ENCODE peak calls at places on chromosomes 7 and 10, in four cellular contexts. V, B, T and E are unnamed samples.

GRCh38 chr7:134684165-134684564 is 37.5 kb downstream of the BPGM start:
- DNase-seq in T (no peak), B (no peak), V (no peak), E (no peak)

GRCh38 chr10:46096909-46097575 is 51.0 kb upstream of the MSMB start:
- DNase-seq in T (no peak), V (peak), B (no peak), E (no peak)

GRCh38 chr10:43237128-43237527 is 29.7 kb downstream of the RASGEF1A start:
- DNase-seq in T (no peak), B (no peak), V (no peak), E (peak)

GRCh38 chr7:128869138-128869943 is 6.7 kb downstream of the ATP6V1F start:
- DNase-seq in V (peak), T (peak), B (peak), E (peak)

GRCh38 chr10:79239275-79239779 is 107.9 kb upstream of the PPIF start:
- DNase-seq in V (no peak), B (peak), T (no peak), E (peak)

GRCh38 chr7:74627699-74628411 is 29.7 kb upstream of the GTF2I start:
- DNase-seq in B (peak), V (no peak), T (no peak), E (peak)

GRCh38 chr10:25895856-25896255 is 38.2 kb upstream of the MYO3A start:
- DNase-seq in B (no peak), T (no peak), V (no peak), E (no peak)

GRCh38 chr7:47941136-47941844 is 7.0 kb downstream of the PKD1L1 start:
- DNase-seq in T (no peak), V (peak), B (peak), E (no peak)

DNA sequence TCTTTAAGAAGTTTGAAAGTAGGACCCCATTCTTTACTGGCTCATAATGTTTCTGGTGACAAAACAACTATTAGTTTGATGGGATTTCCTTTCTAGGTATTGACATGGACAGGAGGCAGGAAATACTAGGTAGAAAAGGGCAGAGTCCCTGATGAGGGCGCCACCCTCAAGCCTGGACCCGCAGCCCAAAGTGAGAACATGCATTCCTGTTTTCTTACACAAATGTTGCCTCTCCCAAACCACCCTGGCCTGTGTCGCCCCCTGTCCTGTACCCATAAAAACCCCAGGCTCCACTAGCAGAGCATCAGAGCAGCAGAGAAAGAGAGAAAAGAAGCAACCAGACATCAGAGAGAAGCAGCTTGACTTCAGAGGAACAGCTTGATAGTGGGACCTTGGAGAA is 1055.2 kb upstream of the POT1 start:
- DNase-seq in T (no peak), B (no peak), V (no peak), E (no peak)
- TF ChIP-seq CTCF in T (no peak), B (no peak), V (no peak), E (no peak)

GRCh38 chr10:100286051-100287033 is at the start of gene BLOC1S2:
- DNase-seq in T (peak), V (peak), B (peak), E (peak)
- TF ChIP-seq POLR2A in T (no peak), V (peak), B (peak), E (peak)

GRCh38 chr7:107638594-107638993 is 22.0 kb upstream of the SLC26A4 start:
- DNase-seq in T (no peak), B (no peak), V (no peak), E (no peak)

GRCh38 chr7:107644704-107645083 is 15.9 kb upstream of the SLC26A4 start:
- DNase-seq in B (no peak), T (no peak), V (no peak), E (no peak)

GRCh38 chr7:107643938-107644703 is 16.5 kb upstream of the SLC26A4 start:
- DNase-seq in V (peak), B (no peak), T (no peak), E (no peak)

GRCh38 chr7:107643407-107643806 is 17.2 kb upstream of the SLC26A4 start:
- DNase-seq in T (no peak), B (no peak), V (no peak), E (no peak)
- TF ChIP-seq CTCF in T (no peak), B (no peak), V (no peak), E (no peak)

DNA sequence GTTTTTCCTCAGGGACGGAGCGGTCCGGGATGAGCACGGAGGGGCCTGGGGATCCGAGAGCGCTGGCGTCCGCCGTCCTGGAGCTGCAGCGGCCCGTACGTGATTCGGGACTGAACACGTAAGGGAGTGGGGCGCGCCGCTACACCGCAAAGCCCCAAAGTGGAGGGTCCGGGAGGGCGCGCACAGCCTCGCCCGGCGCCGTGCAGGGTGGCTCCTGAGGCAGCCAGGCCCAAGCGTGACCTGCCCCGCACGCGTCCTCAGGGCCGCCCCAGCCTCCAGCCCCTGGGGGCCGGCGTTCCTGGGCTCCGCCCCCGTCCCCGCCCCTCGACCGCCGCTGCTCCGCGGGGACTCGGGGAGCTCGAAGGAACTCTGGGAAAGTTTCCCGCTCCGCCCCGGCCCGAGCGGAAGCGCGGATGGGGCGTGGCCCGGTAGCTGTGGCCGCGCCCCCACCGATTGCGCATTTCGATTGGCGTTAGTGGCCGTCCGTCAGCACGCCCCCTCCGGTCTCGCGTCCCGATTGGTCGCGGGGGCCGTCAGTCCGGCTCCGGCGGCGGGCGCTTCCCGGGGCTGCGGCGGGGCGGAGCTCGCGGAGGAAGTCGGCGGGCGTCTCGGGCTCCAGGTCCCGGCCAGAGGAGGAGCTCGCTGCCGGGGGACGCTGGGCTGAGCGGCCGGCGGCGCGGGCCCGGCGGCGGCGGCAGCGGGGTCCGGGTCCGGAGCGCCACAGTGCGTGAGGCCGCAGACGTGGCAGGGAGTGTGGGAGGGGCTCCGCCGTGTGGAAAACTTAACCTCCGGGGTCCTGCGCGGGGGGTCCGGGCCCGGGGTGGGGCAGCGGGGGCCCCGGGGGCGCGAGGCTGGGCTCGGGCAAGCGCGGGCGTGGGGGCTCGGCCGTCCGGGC is at the start of the genes ANKRD16 and FBH1:
- DNase-seq in V (peak), T (peak), B (peak), E (peak)
- TF ChIP-seq POLR2A in V (peak), T (no peak), B (peak), E (peak)

GRCh38 chr10:36886303-36886891 is 239.0 kb upstream of the ANKRD30A start:
- DNase-seq in B (no peak), V (no peak), T (no peak), E (no peak)

GRCh38 chr10:36882781-36883180 is 242.6 kb upstream of the ANKRD30A start:
- DNase-seq in T (no peak), V (no peak), B (no peak), E (no peak)

GRCh38 chr10:36885746-36886145 is 239.7 kb upstream of the ANKRD30A start:
- DNase-seq in B (no peak), V (no peak), T (no peak), E (no peak)

GRCh38 chr10:36880898-36881297 is 244.5 kb upstream of the ANKRD30A start:
- DNase-seq in V (peak), T (no peak), B (no peak), E (no peak)
- TF ChIP-seq CTCF in V (peak), T (peak), B (no peak), E (no peak)

GRCh38 chr7:66640802-66641525 is 12.3 kb downstream of the KCTD7 start:
- DNase-seq in V (no peak), B (no peak), T (no peak), E (no peak)
- TF ChIP-seq POLR2A in V (no peak), B (no peak), T (no peak), E (no peak)

GRCh38 chr7:21542891-21543527 is at the start of gene DNAH11:
- DNase-seq in B (peak), T (peak), V (peak), E (peak)
- TF ChIP-seq CTCF in B (peak), T (no peak), V (peak), E (no peak)

GRCh38 chr10:110919971-110920881 is 822 bp downstream of the SHOC2 start:
- DNase-seq in T (no peak), V (peak), B (peak), E (peak)

GRCh38 chr10:110918269-110918632 is 729 bp downstream of the BBIP1 start:
- DNase-seq in B (peak), T (peak), V (peak), E (peak)

GRCh38 chr10:110919349-110919931 is at the start of gene SHOC2:
- DNase-seq in V (no peak), B (peak), T (peak), E (peak)

GRCh38 chr10:110916554-110917346 is 2.2 kb downstream of the BBIP1 start:
- DNase-seq in B (no peak), T (no peak), V (peak), E (no peak)

DNA sequence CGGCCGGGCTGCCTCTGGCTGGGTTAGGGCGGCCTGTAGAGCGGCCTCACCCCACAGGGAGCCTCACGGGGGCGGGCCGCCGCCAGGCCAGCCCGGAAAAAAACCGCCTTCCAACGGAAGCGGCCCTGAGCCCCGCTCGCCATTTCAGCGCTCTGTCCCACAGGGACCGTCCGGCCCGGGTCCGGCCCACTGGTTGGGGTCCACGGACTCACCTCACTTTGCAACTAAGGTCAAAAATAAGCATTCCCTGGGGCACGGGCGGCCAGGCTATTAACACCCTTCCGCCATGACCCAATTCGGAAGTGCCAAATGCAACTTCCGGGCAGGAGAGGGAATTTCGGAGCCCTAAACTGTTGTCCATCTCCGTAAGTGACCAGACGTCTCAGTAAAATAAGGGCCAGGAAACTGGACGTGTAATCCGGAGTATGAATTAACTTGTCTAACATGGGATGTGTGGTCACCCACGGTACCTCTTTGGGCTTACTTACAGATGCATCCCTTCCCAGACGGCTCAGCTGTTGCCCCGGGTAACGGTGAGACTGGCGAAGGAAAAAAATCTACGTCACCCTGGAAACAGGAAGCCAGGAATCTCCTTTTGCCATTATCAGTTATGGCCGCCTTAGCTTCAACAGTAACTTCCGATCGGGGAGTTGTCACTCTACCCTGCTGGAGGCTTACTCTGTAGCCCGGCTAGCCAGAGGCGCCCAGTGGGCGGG is at the start of gene BBIP1:
- DNase-seq in V (peak), T (no peak), B (no peak), E (no peak)
- TF ChIP-seq POLR2A in V (peak), T (no peak), B (peak), E (peak)

DNA sequence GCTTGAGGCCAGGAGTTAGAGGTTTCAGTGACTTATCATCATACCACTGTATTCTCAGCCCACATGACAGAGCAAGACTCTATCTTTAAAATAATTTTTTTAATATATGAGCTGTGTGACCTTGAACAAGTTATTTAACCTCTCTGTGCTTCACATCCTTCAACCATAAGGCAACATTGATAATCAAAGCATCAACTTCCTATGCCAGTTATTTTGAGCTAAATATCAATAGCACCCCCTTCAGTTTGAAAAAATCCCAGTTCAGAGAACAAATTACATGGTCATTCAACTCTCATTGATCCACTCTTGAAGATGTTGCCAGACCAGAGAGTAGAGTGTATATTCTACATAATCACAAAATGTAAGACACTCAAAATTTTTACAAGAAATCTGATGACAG is 53.0 kb downstream of the ASNS start:
- DNase-seq in T (no peak), B (no peak), V (no peak), E (no peak)
- TF ChIP-seq CTCF in T (no peak), B (no peak), V (no peak), E (no peak)